ENCODE peak calls at places on chromosomes 11 and 22, in six cellular contexts. W is A549, J is K562, G is endothelial cell of umbilical vein, I is HepG2, Q is GM12878. H is an unnamed sample.

GRCh38 chr22:32103648-32104326 is 55.3 kb downstream of the C22orf42 start:
- DNase-seq in G (no peak), J (no peak), Q (no peak), I (no peak), W (no peak), H (peak)

GRCh38 chr22:35568751-35569725 is 28.4 kb downstream of the RASD2 start:
- DNase-seq in Q (no peak), I (no peak), J (no peak), W (no peak), G (no peak), H (no peak)

GRCh38 chr11:112308651-112309050 is 48.0 kb upstream of the PLET1 start:
- DNase-seq in Q (no peak), J (no peak), W (no peak), G (no peak), I (no peak), H (no peak)

GRCh38 chr11:46345131-46345597 is 2.1 kb upstream of the DGKZ start:
- DNase-seq in W (no peak), G (peak), Q (no peak), I (no peak), J (peak), H (peak)

GRCh38 chr11:66289548-66290331 is 797 bp upstream of the YIF1A start:
- DNase-seq in J (peak), Q (peak), G (no peak), I (no peak), W (peak), H (peak)

GRCh38 chr11:66464916-66465315 is 1.8 kb upstream of the PELI3 start:
- DNase-seq in Q (no peak), G (no peak), W (no peak), I (no peak), J (no peak), H (no peak)

GRCh38 chr22:49011769-49012598 is 815.7 kb downstream of the BRD1 start:
- DNase-seq in Q (no peak), W (no peak), G (no peak), J (no peak), I (no peak), H (no peak)

GRCh38 chr11:65615950-65616574 is 486 bp downstream of the PCNX3 start:
- DNase-seq in J (peak), Q (no peak), W (peak), I (peak), G (no peak), H (peak)

GRCh38 chr11:22927793-22928192 is 67.5 kb upstream of the CCDC179 start:
- DNase-seq in Q (no peak), W (no peak), I (no peak), J (no peak), G (no peak), H (no peak)

GRCh38 chr22:24751518-24751917 is 23.0 kb downstream of the PIWIL3 start:
- DNase-seq in G (no peak), W (no peak), Q (no peak), J (no peak), I (no peak), H (peak)

GRCh38 chr11:102223859-102224258 is 93.4 kb upstream of the BIRC3 start:
- DNase-seq in J (no peak), I (no peak), G (no peak), Q (no peak), W (no peak), H (no peak)

GRCh38 chr11:69295995-69296889 is 2.3 kb downstream of the MYEOV start:
- DNase-seq in G (no peak), I (peak), Q (no peak), J (peak), W (no peak), H (peak)

GRCh38 chr11:76462317-76462716 is 17.5 kb downstream of the EMSY start:
- DNase-seq in Q (no peak), W (no peak), I (no peak), G (no peak), J (no peak), H (no peak)

GRCh38 chr11:44574620-44575287 is 9.3 kb downstream of the CD82 start:
- DNase-seq in G (no peak), W (no peak), J (no peak), I (no peak), Q (peak), H (peak)

GRCh38 chr11:106391771-106392412 is 314.4 kb downstream of the AASDHPPT start:
- DNase-seq in Q (no peak), W (no peak), G (peak), I (no peak), J (no peak), H (no peak)

GRCh38 chr11:43583548-43583947 is 97.0 kb upstream of the HSD17B12 start:
- DNase-seq in G (no peak), I (no peak), Q (no peak), W (no peak), J (no peak), H (no peak)

GRCh38 chr11:8765294-8765693 is 82.7 kb downstream of the RPL27A start:
- DNase-seq in I (peak), Q (no peak), W (peak), G (peak), J (no peak), H (no peak)

GRCh38 chr11:43748095-43748494 is 67.6 kb downstream of the HSD17B12 start:
- DNase-seq in J (no peak), Q (no peak), G (no peak), W (no peak), I (no peak), H (no peak)

GRCh38 chr11:30535818-30536217 is 50.3 kb downstream of the MPPED2 start:
- DNase-seq in I (no peak), W (no peak), J (no peak), G (no peak), Q (no peak), H (no peak)

GRCh38 chr11:12942157-12942556 is 67.0 kb upstream of the RASSF10 start:
- DNase-seq in Q (no peak), G (no peak), W (no peak), J (no peak), I (no peak), H (no peak)

GRCh38 chr11:130131957-130132850 is 27.4 kb upstream of the ST14 start:
- DNase-seq in G (peak), Q (peak), J (peak), I (peak), W (peak), H (peak)

GRCh38 chr11:115659061-115659963 is 155.1 kb upstream of the CADM1 start:
- DNase-seq in I (no peak), W (no peak), J (no peak), G (no peak), Q (no peak), H (no peak)

GRCh38 chr22:24421428-24421931 is 5.9 kb upstream of the ADORA2A start:
- DNase-seq in J (peak), G (no peak), Q (no peak), W (peak), I (peak), H (peak)

DNA sequence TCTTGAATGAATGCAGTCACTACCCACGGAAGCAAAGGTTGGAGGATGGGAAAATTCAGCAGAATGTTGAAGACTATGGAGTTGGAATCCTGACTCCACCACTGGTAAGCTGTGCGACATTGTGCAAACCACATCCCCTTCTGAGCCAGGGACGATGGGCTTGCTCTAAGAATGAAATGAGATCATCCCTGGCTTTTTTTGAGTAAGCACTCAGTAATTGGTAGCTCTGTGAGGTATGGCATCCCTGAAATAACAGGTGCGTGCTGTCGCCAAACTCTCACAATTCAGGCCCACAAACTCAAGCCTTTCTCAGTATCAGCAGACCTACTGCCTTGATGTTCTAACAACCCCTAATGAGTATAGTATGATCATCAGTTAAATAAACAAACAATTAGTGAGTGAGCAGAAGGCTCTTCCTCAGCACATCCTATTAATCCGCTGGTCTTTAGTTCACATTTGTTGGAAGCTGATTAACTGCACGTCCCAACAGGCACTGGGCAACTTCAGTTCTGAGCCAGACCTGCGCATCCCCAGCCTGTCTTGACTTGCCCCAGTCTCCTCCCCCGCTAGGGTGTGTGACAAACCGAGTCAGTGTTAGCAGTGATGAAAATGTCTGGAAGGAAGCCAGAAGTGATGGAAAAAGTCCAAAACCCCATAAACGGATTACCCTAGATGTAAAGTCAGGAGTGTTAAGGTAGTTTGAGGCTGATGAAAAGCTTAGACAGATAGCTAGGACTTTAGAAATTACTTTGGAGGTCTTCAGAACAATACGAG is 235.5 kb downstream of the GRIK4 start:
- DNase-seq in J (peak), W (no peak), I (no peak), Q (no peak), G (no peak), H (no peak)
- TF ChIP-seq MAX in J (no peak), W (no peak), I (no peak), Q (no peak), G (no peak), H (no peak)

DNA sequence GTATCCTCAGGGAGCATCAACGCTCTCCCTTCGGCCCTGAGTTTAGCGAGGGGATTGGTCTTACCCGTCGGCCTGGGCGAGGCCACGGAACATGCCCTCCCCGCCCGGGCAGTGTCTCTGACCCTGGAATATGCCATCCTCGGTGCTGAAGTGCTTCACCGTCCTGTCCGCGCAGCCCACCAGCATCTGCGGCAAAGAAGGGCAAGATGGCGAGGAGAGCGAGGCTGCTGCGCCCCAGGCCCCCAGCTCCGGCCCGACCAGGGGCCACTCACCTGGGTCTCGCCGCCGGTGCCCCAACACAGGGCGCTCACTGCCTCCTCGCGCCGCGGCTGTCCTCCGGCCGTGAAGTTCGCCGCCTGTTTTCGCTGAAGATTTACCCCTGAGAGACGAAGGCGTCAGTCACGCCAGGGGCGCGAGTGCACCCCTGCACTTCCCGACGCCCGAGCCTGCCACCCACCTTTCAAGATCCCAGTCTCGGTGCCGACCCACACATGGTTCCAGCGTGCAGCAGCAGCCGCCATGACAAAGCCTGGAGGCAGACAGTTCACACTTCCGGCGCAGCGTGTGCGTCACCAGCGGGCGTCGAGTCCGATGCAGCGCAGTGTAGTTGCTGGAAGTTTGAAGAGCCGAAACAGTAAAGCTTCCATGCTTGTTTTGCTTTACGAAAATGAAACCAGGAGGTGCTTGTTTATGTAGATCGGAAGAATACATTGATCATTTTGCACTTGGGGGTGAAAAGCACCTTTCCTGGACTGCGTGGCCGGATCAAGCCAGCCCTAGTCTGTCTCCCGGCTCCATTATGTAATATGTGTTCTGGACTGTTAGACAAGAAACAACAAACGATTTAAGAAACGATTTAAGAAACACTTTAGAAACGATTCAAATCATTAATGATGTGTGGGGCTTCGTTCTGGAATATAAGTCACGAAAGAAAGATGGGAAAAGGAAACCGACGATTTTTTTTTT is at the start of gene WDR74:
- DNase-seq in G (peak), Q (peak), W (peak), I (peak), J (peak), H (peak)
- TF ChIP-seq MYC in G (peak), Q (peak), W (peak), I (peak), J (peak), H (peak)

GRCh38 chr11:110433393-110434333 is 3.9 kb downstream of the FDX1 start:
- DNase-seq in J (no peak), I (peak), G (peak), Q (no peak), W (no peak), H (peak)
- H3K4me3 ChIP-seq in J (no peak), I (no peak), G (no peak), Q (no peak), W (no peak), H (no peak)

GRCh38 chr11:110431212-110432073 is 1.7 kb downstream of the FDX1 start:
- DNase-seq in J (no peak), Q (no peak), W (no peak), I (no peak), G (no peak), H (peak)

GRCh38 chr11:110432713-110433392 is 3.1 kb downstream of the FDX1 start:
- DNase-seq in I (no peak), Q (no peak), J (no peak), W (no peak), G (peak), H (peak)

GRCh38 chr11:110429614-110430266 is at the start of gene FDX1:
- DNase-seq in J (peak), G (peak), I (peak), Q (peak), W (peak), H (peak)

GRCh38 chr11:110428956-110429613 is 663 bp upstream of the FDX1 start:
- DNase-seq in I (no peak), G (peak), Q (no peak), W (no peak), J (no peak), H (peak)

GRCh38 chr11:110430267-110431211 is 791 bp downstream of the FDX1 start:
- DNase-seq in G (peak), J (no peak), Q (peak), W (no peak), I (peak), H (peak)
- TF ChIP-seq MAX in G (no peak), J (no peak), Q (no peak), W (no peak), I (no peak), H (no peak)

DNA sequence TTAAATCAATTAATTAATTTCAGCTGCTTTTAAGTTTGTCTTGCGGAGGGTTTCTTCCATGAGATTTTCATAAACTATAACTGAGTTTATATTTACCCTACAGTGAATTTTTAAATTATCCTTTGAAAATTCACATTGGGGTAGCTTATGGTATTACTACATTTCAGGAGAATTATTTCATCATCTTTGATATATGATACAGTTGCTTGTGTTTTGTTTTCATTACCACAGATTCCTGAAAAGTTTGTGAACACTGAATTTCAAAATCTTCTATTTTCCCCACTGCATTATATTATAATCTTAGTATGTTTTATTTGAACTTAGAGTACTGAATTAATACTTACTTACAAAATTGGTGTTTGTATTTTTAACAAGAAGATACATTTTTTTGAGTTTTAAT is 24.4 kb downstream of the METTL15 start:
- DNase-seq in Q (no peak), G (no peak), W (no peak), J (no peak), I (no peak), H (no peak)
- TF ChIP-seq MYC in Q (no peak), G (no peak), W (no peak), J (no peak), I (no peak), H (no peak)

GRCh38 chr11:10537587-10537986 is 3.4 kb downstream of the RNF141 start:
- DNase-seq in Q (no peak), G (no peak), I (no peak), W (no peak), J (peak), H (no peak)

GRCh38 chr11:10528121-10528520 is 12.9 kb downstream of the RNF141 start:
- DNase-seq in G (peak), Q (no peak), W (no peak), I (no peak), J (no peak), H (no peak)

GRCh38 chr11:10529279-10529678 is 11.7 kb downstream of the RNF141 start:
- DNase-seq in J (no peak), I (no peak), W (no peak), G (peak), Q (no peak), H (no peak)

GRCh38 chr11:10534331-10534730 is 6.7 kb downstream of the RNF141 start:
- DNase-seq in I (no peak), G (peak), Q (no peak), W (no peak), J (no peak), H (peak)

GRCh38 chr11:10533323-10533722 is 7.7 kb downstream of the RNF141 start:
- DNase-seq in W (no peak), J (no peak), I (no peak), G (no peak), Q (no peak), H (no peak)
- H3K4me3 ChIP-seq in W (no peak), J (no peak), I (no peak), G (no peak), Q (no peak), H (no peak)

GRCh38 chr11:59173080-59173963 is 1.4 kb downstream of the DTX4 start:
- DNase-seq in Q (no peak), J (no peak), W (no peak), G (no peak), I (peak), H (peak)
- TF ChIP-seq MAX in Q (no peak), J (no peak), W (no peak), G (no peak), I (no peak), H (no peak)